ENCODE peak calls at places on chromosomes 2 and 18, in eight cellular contexts. J is WTC11; K is CD4-positive, alpha-beta T cell; A is GM06990; P is CD8-positive, alpha-beta T cell; E is OCI-LY7; Z is HFFc6; C is AG09319. T is an unnamed sample.

GRCh38 chr2:179771791-179772190 is 89.6 kb downstream of the ZNF385B start:
- DNase-seq in E (no peak), Z (no peak), K (no peak), A (no peak), C (no peak), P (no peak), J (no peak), T (no peak)

GRCh38 chr2:15365411-15365810 is 195.7 kb downstream of the NBAS start:
- DNase-seq in C (no peak), A (no peak), E (no peak), P (no peak), K (no peak), Z (no peak), J (no peak), T (no peak)

GRCh38 chr2:222000326-222000725 is 298.5 kb downstream of the PAX3 start:
- DNase-seq in J (no peak), C (no peak), A (no peak), Z (peak; percentile 60), K (no peak), E (no peak), P (no peak), T (no peak)

GRCh38 chr2:40325111-40325510 is 126.8 kb downstream of the SLC8A1 start:
- DNase-seq in Z (no peak), E (no peak), P (no peak), A (no peak), C (no peak), K (no peak), J (no peak), T (no peak)

GRCh38 chr2:235770909-235771820 is 277.3 kb downstream of the AGAP1 start:
- DNase-seq in P (no peak), Z (no peak), A (no peak), K (no peak), C (no peak), J (no peak), E (no peak), T (no peak)

GRCh38 chr2:228688007-228688645 is 506.6 kb upstream of the SPHKAP start:
- DNase-seq in J (no peak), A (no peak), K (no peak), P (no peak), Z (no peak), E (no peak), C (no peak), T (no peak)

GRCh38 chr18:61992923-61993322 is 100.1 kb upstream of the RNF152 start:
- DNase-seq in C (peak; percentile 54), K (no peak), A (no peak), E (no peak), J (no peak), Z (peak; percentile 67), P (no peak), T (no peak)

GRCh38 chr2:130328710-130329109 is 14.0 kb upstream of the IMP4 start:
- DNase-seq in A (no peak), Z (no peak), E (no peak), K (no peak), J (no peak), P (no peak), C (no peak), T (no peak)

GRCh38 chr2:172672999-172673726 is 62.5 kb upstream of the RAPGEF4 start:
- DNase-seq in A (no peak), K (no peak), P (no peak), J (no peak), C (no peak), E (no peak), Z (peak; percentile 56), T (no peak)

GRCh38 chr2:236257171-236257570 is 7.0 kb downstream of the ASB18 start:
- DNase-seq in P (no peak), C (no peak), K (no peak), J (no peak), E (no peak), Z (no peak), A (no peak), T (no peak)

GRCh38 chr2:121471571-121472464 is 58.9 kb upstream of the RNU4ATAC start:
- DNase-seq in Z (peak; percentile 43), K (no peak), P (no peak), A (no peak), C (no peak), J (no peak), E (no peak), T (no peak)

GRCh38 chr2:215660687-215661086 is 224.8 kb upstream of the FN1 start:
- DNase-seq in Z (peak; percentile 78), A (no peak), J (no peak), K (no peak), E (no peak), P (no peak), C (peak; percentile 39), T (no peak)

GRCh38 chr2:191351921-191352320 is 106.7 kb downstream of the MYO1B start:
- DNase-seq in Z (no peak), C (no peak), K (no peak), P (no peak), E (no peak), A (no peak), J (no peak), T (no peak)

GRCh38 chr2:231361701-231362588 is 33.6 kb upstream of the B3GNT7 start:
- DNase-seq in E (peak; percentile 76), K (no peak), Z (no peak), C (no peak), J (no peak), P (no peak), A (peak; percentile 47), T (peak; percentile 20)

GRCh38 chr2:185644828-185645227 is 93.8 kb upstream of the FSIP2 start:
- DNase-seq in K (no peak), J (no peak), E (no peak), C (no peak), A (no peak), Z (no peak), P (no peak), T (no peak)

GRCh38 chr18:217532-218334 is 50.1 kb downstream of the THOC1 start:
- DNase-seq in J (no peak), K (no peak), C (no peak), A (no peak), P (no peak), Z (no peak), E (no peak), T (no peak)

GRCh38 chr18:76578571-76579300 is 83.7 kb upstream of the ZNF516 start:
- DNase-seq in Z (no peak), J (no peak), K (no peak), C (no peak), A (no peak), P (no peak), E (no peak), T (no peak)

GRCh38 chr18:66872277-66872676 is 268.4 kb upstream of the CDH19 start:
- DNase-seq in J (no peak), K (no peak), P (no peak), E (peak; percentile 0), C (no peak), A (no peak), Z (no peak), T (no peak)

GRCh38 chr18:35619941-35620340 is 38.4 kb downstream of the GALNT1 start:
- DNase-seq in J (no peak), Z (no peak), A (no peak), P (no peak), K (no peak), E (no peak), C (no peak), T (no peak)

GRCh38 chr2:231531408-231532188 is 1.4 kb upstream of the NMUR1 start:
- DNase-seq in A (no peak), C (no peak), J (no peak), E (no peak), K (no peak), Z (no peak), P (no peak), T (no peak)

DNA sequence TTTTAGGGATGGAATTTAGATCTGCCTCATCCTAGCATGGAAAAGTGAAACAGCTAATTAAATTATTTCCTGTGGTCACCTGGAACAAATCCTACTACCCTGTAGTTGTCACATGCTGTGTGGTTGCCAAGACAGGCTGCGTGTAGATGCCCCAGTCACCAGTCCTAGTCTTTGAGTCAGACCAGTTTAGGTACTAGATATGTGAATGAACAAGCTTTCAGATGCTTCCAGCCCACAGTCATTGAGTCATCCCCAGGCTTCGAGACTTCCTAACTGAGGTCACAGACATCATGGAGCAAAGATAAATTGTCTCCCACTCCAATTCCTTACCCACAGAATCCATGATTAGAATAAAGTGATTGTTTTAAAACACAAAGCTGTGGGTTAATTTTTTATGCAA is 35.8 kb upstream of the GRB14 start:
- DNase-seq in K (no peak), P (no peak), Z (peak; percentile 88), J (no peak), E (no peak), A (no peak), C (peak; percentile 16), T (no peak)
- TF ChIP-seq CTCF in K (no peak), P (no peak), Z (no peak), J (no peak), E (no peak), A (no peak), C (no peak), T (no peak)

DNA sequence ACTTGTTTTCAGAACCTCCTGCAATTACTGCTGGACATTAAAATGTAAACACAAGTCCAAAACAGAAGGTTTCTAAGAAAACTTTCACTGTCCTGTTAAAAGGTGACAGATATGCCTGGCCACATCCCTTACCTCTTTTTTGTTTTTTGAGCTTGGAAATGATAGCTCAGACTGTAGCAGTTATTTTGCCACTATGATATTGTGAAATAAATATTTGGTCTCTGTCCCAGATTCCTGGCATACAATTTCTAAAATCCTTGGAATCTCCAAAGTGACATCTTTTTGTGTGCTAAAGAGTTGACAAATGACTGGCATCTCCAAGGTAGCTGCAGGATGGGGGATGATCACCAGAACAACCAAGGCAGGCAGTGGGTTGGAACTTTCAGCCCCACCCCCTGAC is 16.8 kb downstream of the TPGS2 start:
- DNase-seq in Z (peak; percentile 8), A (no peak), C (no peak), E (no peak), K (no peak), J (no peak), P (no peak), T (no peak)
- TF ChIP-seq CTCF in Z (no peak), A (no peak), C (no peak), E (no peak), K (no peak), J (no peak), P (no peak), T (no peak)

GRCh38 chr2:10142640-10142965 is 20.1 kb downstream of the RRM2 start:
- DNase-seq in A (no peak), Z (no peak), C (no peak), P (no peak), K (no peak), J (no peak), E (no peak), T (no peak)
- TF ChIP-seq CTCF in A (no peak), Z (peak; percentile 24), C (no peak), P (no peak), K (peak; percentile 17), J (no peak), E (no peak), T (no peak)

GRCh38 chr2:153623020-153623419 is 144.5 kb upstream of the RPRM start:
- DNase-seq in Z (no peak), C (no peak), J (no peak), P (no peak), A (no peak), E (no peak), K (no peak), T (no peak)

DNA sequence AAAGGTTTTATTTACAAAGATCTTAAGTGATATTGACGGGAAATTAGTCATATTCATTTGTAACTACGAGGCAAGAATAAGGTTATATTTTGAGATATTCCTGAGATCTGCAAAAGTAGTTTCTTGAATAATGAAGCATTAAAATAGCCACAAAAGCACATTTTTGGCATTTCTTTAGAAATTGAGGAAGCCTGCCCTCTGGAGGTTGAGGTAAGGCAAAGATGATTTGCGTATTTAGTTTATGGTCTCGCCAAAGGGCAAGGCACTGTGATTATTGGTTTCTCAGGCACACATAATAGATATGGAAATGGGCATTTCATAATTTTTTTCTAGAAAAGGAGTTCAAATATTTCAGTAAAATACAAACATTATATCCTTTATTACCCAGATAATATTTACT is 143.7 kb upstream of the RPRM start:
- DNase-seq in Z (no peak), E (no peak), C (no peak), P (no peak), J (no peak), A (no peak), K (no peak), T (no peak)
- TF ChIP-seq CTCF in Z (no peak), E (peak; percentile 31), C (no peak), P (no peak), J (peak; percentile 26), A (no peak), K (no peak), T (no peak)